ENCODE peak calls at places on chromosomes 2 and 18, in ten cellular contexts. M is stimulated activated CD4-positive, alpha-beta T cell treated with anti-CD3 and anti-CD28 coated beads, Interleukin-2, amount 100 ng/mL, for 48 hours; Q is keratinocyte; D is skeletal muscle cell; F is adrenal gland; B is stimulated activated CD8-positive, alpha-beta memory T cell treated with anti-CD3 and anti-CD28 coated beads, Interleukin-15, amount 100 ng/mL, for 24 hours; X is activated naive CD8-positive, alpha-beta T cell treated with anti-CD3 and anti-CD28 coated beads, Interleukin-2, amount 50 U/mL, for 24 hours; O is activated CD8-positive, alpha-beta memory T cell treated with anti-CD3 and anti-CD28 coated beads for 48 hours; N is T follicular helper cell; Z is mammary epithelial cell. L is an unnamed sample.

GRCh38 chr2:64455545-64455944 is 1.6 kb downstream of the LGALSL start:
- DNase-seq in N (no peak), D (no peak), M (no peak), B (no peak), X (no peak), Q (no peak), Z (peak), O (no peak), F (peak), L (no peak)

GRCh38 chr18:2448565-2449151 is 122.6 kb downstream of the METTL4 start:
- DNase-seq in M (no peak), X (no peak), Z (no peak), O (no peak), D (no peak), N (no peak), F (no peak), Q (no peak), B (no peak), L (no peak)

GRCh38 chr2:175373001-175373727 is 191.7 kb upstream of the ATP5MC3 start:
- DNase-seq in N (no peak), B (no peak), O (no peak), X (no peak), F (peak), Q (no peak), Z (no peak), D (peak), M (no peak), L (no peak)

GRCh38 chr2:37350917-37351316 is 6.5 kb downstream of the QPCT start:
- DNase-seq in Q (no peak), N (no peak), M (no peak), F (no peak), X (no peak), Z (no peak), B (no peak), D (no peak), O (no peak), L (no peak)

GRCh38 chr2:12552092-12552491 is 164.6 kb upstream of the TRIB2 start:
- DNase-seq in O (no peak), F (no peak), D (no peak), X (no peak), M (no peak), Q (no peak), Z (no peak), N (no peak), B (no peak), L (no peak)

GRCh38 chr2:217277646-217278048 is 417.8 kb upstream of the TNP1 start:
- DNase-seq in B (no peak), M (no peak), Q (peak), N (no peak), D (peak), O (no peak), X (no peak), Z (peak), F (peak), L (no peak)

GRCh38 chr2:43345391-43345813 is 119.0 kb upstream of the ZFP36L2 start:
- DNase-seq in X (no peak), D (peak), F (no peak), Z (no peak), Q (no peak), B (no peak), N (no peak), M (no peak), O (no peak), L (peak)

GRCh38 chr2:95346738-95347671 is 49.9 kb downstream of the KCNIP3 start:
- DNase-seq in D (no peak), O (no peak), Z (no peak), B (no peak), N (no peak), Q (no peak), M (no peak), F (no peak), X (no peak), L (no peak)

GRCh38 chr2:216328347-216328746 is 43.9 kb downstream of the MARCHF4 start:
- DNase-seq in X (no peak), Q (no peak), M (no peak), N (no peak), D (no peak), B (no peak), Z (no peak), F (no peak), O (no peak), L (no peak)

GRCh38 chr2:14910659-14911058 is 278.1 kb downstream of the LRATD1 start:
- DNase-seq in O (no peak), N (no peak), Q (no peak), M (no peak), Z (no peak), D (no peak), X (no peak), B (no peak), F (no peak), L (peak)

GRCh38 chr2:205680067-205680466 is 2.2 kb upstream of the NRP2 start:
- DNase-seq in Q (no peak), B (no peak), D (peak), O (no peak), Z (peak), N (peak), F (peak), X (peak), M (peak), L (peak)

GRCh38 chr18:59704146-59704545 is 6.9 kb upstream of the CCBE1 start:
- DNase-seq in X (no peak), F (no peak), M (no peak), B (no peak), O (no peak), N (no peak), Z (peak), Q (no peak), D (no peak), L (no peak)

GRCh38 chr18:30730915-30731314 is 311.6 kb downstream of the DSC3 start:
- DNase-seq in Q (no peak), X (no peak), Z (no peak), D (no peak), N (no peak), M (no peak), F (no peak), O (no peak), B (no peak), L (no peak)

L was measured in SK-N-DZ.